ENCODE peak calls at places on chromosomes 3 and 15, in four cellular contexts. One of them, this sample, is unnamed.

GRCh38 chr15:52559583-52559982 is 9.2 kb downstream of the ARPP19 start:
- DNase-seq in AG20443: no peak
- DNase-seq in T-helper 9 cell: no peak
- DNase-seq in stimulated activated CD4-positive, alpha-beta T cell treated with anti-CD3 and anti-CD28 coated beads, Interleukin-4, amount 100 ng/mL, for 1 hour: peak; percentile 50
- DNase-seq in this sample: no peak

GRCh38 chr3:127589600-127590281 is 792 bp downstream of the TPRA1 start:
- DNase-seq in AG20443: no peak
- DNase-seq in T-helper 9 cell: no peak
- DNase-seq in stimulated activated CD4-positive, alpha-beta T cell treated with anti-CD3 and anti-CD28 coated beads, Interleukin-4, amount 100 ng/mL, for 1 hour: peak; percentile 15
- DNase-seq in this sample: peak; percentile 33

GRCh38 chr3:24318668-24319287 is 175.9 kb downstream of the THRB start:
- DNase-seq in AG20443: peak; percentile 51
- DNase-seq in T-helper 9 cell: no peak
- DNase-seq in stimulated activated CD4-positive, alpha-beta T cell treated with anti-CD3 and anti-CD28 coated beads, Interleukin-4, amount 100 ng/mL, for 1 hour: no peak
- DNase-seq in this sample: no peak

GRCh38 chr3:25664066-25664809 is 469 bp downstream of the TOP2B start:
- DNase-seq in AG20443: peak; percentile 68
- DNase-seq in T-helper 9 cell: peak; percentile 59
- DNase-seq in stimulated activated CD4-positive, alpha-beta T cell treated with anti-CD3 and anti-CD28 coated beads, Interleukin-4, amount 100 ng/mL, for 1 hour: peak; percentile 73
- DNase-seq in this sample: peak; percentile 63

GRCh38 chr3:17544632-17545031 is 197.8 kb downstream of the TBC1D5 start:
- DNase-seq in AG20443: peak; percentile 6
- DNase-seq in T-helper 9 cell: no peak
- DNase-seq in stimulated activated CD4-positive, alpha-beta T cell treated with anti-CD3 and anti-CD28 coated beads, Interleukin-4, amount 100 ng/mL, for 1 hour: no peak
- DNase-seq in this sample: no peak

GRCh38 chr15:37425541-37425940 is 325.2 kb upstream of the MEIS2 start:
- DNase-seq in AG20443: no peak
- DNase-seq in T-helper 9 cell: no peak
- DNase-seq in stimulated activated CD4-positive, alpha-beta T cell treated with anti-CD3 and anti-CD28 coated beads, Interleukin-4, amount 100 ng/mL, for 1 hour: no peak
- DNase-seq in this sample: no peak

GRCh38 chr3:69558912-69559311 is 173.0 kb upstream of the FRMD4B start:
- DNase-seq in AG20443: no peak
- DNase-seq in T-helper 9 cell: no peak
- DNase-seq in stimulated activated CD4-positive, alpha-beta T cell treated with anti-CD3 and anti-CD28 coated beads, Interleukin-4, amount 100 ng/mL, for 1 hour: no peak
- DNase-seq in this sample: no peak

GRCh38 chr3:151008699-151009098 is 36.2 kb upstream of the CLRN1 start:
- DNase-seq in AG20443: peak; percentile 69
- DNase-seq in T-helper 9 cell: no peak
- DNase-seq in stimulated activated CD4-positive, alpha-beta T cell treated with anti-CD3 and anti-CD28 coated beads, Interleukin-4, amount 100 ng/mL, for 1 hour: no peak
- DNase-seq in this sample: peak; percentile 52

GRCh38 chr3:184334470-184335158 is 2.8 kb upstream of the FAM131A start:
- DNase-seq in AG20443: no peak
- DNase-seq in T-helper 9 cell: peak; percentile 31
- DNase-seq in stimulated activated CD4-positive, alpha-beta T cell treated with anti-CD3 and anti-CD28 coated beads, Interleukin-4, amount 100 ng/mL, for 1 hour: peak; percentile 32
- DNase-seq in this sample: peak; percentile 54

GRCh38 chr3:68479779-68480178 is 452.6 kb downstream of the TAFA4 start:
- DNase-seq in AG20443: no peak
- DNase-seq in T-helper 9 cell: no peak
- DNase-seq in stimulated activated CD4-positive, alpha-beta T cell treated with anti-CD3 and anti-CD28 coated beads, Interleukin-4, amount 100 ng/mL, for 1 hour: no peak
- DNase-seq in this sample: no peak